ENCODE peak calls at places on chromosomes 7 and 10, in four cellular contexts. One of them, this sample, is unnamed. For H3K27me3, the result is how much of the 10 kb centered on the place peaks cover.

GRCh38 chr7:96675548-96675947 is 34.1 kb downstream of the SEM1 start:
- DNase-seq in H1: no peak
- DNase-seq in HL-60: no peak
- DNase-seq in K562: no peak
- DNase-seq in this sample: no peak

GRCh38 chr10:29588640-29589421 is 45.9 kb downstream of the SVIL start:
- DNase-seq in H1: no peak
- DNase-seq in HL-60: no peak
- DNase-seq in K562: no peak
- DNase-seq in this sample: no peak

GRCh38 chr10:132595850-132596249 is 58.3 kb downstream of the INPP5A start:
- DNase-seq in H1: no peak
- DNase-seq in HL-60: no peak
- DNase-seq in K562: no peak
- DNase-seq in this sample: no peak

GRCh38 chr10:11035318-11035920 is 17.7 kb downstream of the CELF2 start:
- DNase-seq in K562: no peak
- DNase-seq in H1: no peak
- DNase-seq in HL-60: no peak
- DNase-seq in this sample: no peak

GRCh38 chr7:71348751-71349415 is 216.9 kb downstream of the GALNT17 start:
- DNase-seq in K562: no peak
- DNase-seq in HL-60: no peak
- DNase-seq in H1: no peak
- DNase-seq in this sample: no peak

GRCh38 chr7:43700059-43700501 is 29.2 kb downstream of the COA1 start:
- DNase-seq in HL-60: no peak
- DNase-seq in K562: peak
- DNase-seq in H1: no peak
- DNase-seq in this sample: no peak

GRCh38 chr10:3757638-3758490 is 27.1 kb downstream of the KLF6 start:
- DNase-seq in K562: no peak
- DNase-seq in HL-60: no peak
- DNase-seq in H1: no peak
- DNase-seq in this sample: peak

GRCh38 chr7:99447943-99448342 is 9.2 kb downstream of the CPSF4 start:
- DNase-seq in H1: no peak
- DNase-seq in K562: peak
- DNase-seq in HL-60: no peak
- DNase-seq in this sample: no peak

GRCh38 chr10:50846753-50847152 is 38.7 kb downstream of the A1CF start:
- DNase-seq in K562: no peak
- DNase-seq in HL-60: no peak
- DNase-seq in H1: no peak
- DNase-seq in this sample: no peak

GRCh38 chr10:29392376-29393021 is 103.6 kb downstream of the LYZL1 start:
- DNase-seq in HL-60: no peak
- DNase-seq in K562: peak
- DNase-seq in H1: no peak
- DNase-seq in this sample: no peak

GRCh38 chr7:35624299-35625186 is 70.4 kb downstream of the HERPUD2 start:
- DNase-seq in K562: peak
- DNase-seq in HL-60: peak
- DNase-seq in H1: peak
- DNase-seq in this sample: no peak

GRCh38 chr7:12475362-12476063 is 71.8 kb upstream of the VWDE start:
- DNase-seq in HL-60: no peak
- DNase-seq in K562: peak
- DNase-seq in H1: no peak
- DNase-seq in this sample: no peak

GRCh38 chr7:147245274-147245673 is 1128.7 kb downstream of the CNTNAP2 start:
- DNase-seq in H1: peak
- DNase-seq in HL-60: no peak
- DNase-seq in K562: peak
- DNase-seq in this sample: no peak

GRCh38 chr10:51876528-51876927 is 177.1 kb upstream of the CSTF2T start:
- DNase-seq in K562: no peak
- DNase-seq in H1: no peak
- DNase-seq in HL-60: no peak
- DNase-seq in this sample: no peak

GRCh38 chr7:136179154-136179553 is 202.0 kb upstream of the MTPN start:
- DNase-seq in HL-60: no peak
- DNase-seq in K562: no peak
- DNase-seq in H1: no peak
- DNase-seq in this sample: no peak

GRCh38 chr7:130151591-130152269 is 53.5 kb downstream of the TMEM209 start:
- DNase-seq in K562: no peak
- DNase-seq in HL-60: peak
- DNase-seq in H1: no peak
- DNase-seq in this sample: no peak

GRCh38 chr7:101162551-101163280 is 2.7 kb downstream of the VGF start:
- DNase-seq in H1: no peak
- DNase-seq in K562: peak
- DNase-seq in HL-60: peak
- DNase-seq in this sample: no peak
- H3K27me3 ChIP-seq in H1: under half
- H3K27me3 ChIP-seq in K562: under half
- H3K27me3 ChIP-seq in HL-60: under half
- H3K27me3 ChIP-seq in this sample: under half

GRCh38 chr10:21572578-21572977 is 38.5 kb downstream of the MLLT10 start:
- DNase-seq in H1: no peak
- DNase-seq in HL-60: no peak
- DNase-seq in K562: peak
- DNase-seq in this sample: no peak
- TF ChIP-seq GABPA in H1: no peak
- TF ChIP-seq GABPA in HL-60: no peak
- TF ChIP-seq GABPA in K562: no peak
- TF ChIP-seq GABPA in this sample: no peak

GRCh38 chr10:75599875-75600648 is 168.6 kb downstream of the LRMDA start:
- DNase-seq in H1: no peak
- DNase-seq in HL-60: no peak
- DNase-seq in K562: no peak
- DNase-seq in this sample: no peak
- H3K27me3 ChIP-seq in H1: under half
- H3K27me3 ChIP-seq in HL-60: under half
- H3K27me3 ChIP-seq in K562: under half
- H3K27me3 ChIP-seq in this sample: under half

GRCh38 chr7:133360201-133360600 is 107.3 kb downstream of the EXOC4 start:
- DNase-seq in HL-60: no peak
- DNase-seq in H1: no peak
- DNase-seq in K562: no peak
- DNase-seq in this sample: no peak
- TF ChIP-seq GABPA in HL-60: no peak
- TF ChIP-seq GABPA in H1: no peak
- TF ChIP-seq GABPA in K562: no peak
- TF ChIP-seq GABPA in this sample: no peak

GRCh38 chr7:135160098-135160857 is 10.2 kb downstream of the CYREN start:
- DNase-seq in H1: no peak
- DNase-seq in HL-60: no peak
- DNase-seq in K562: peak
- DNase-seq in this sample: no peak
- H3K27me3 ChIP-seq in H1: under half
- H3K27me3 ChIP-seq in HL-60: under half
- H3K27me3 ChIP-seq in K562: under half
- H3K27me3 ChIP-seq in this sample: under half

GRCh38 chr7:27972272-27972671 is 208.3 kb downstream of the JAZF1 start:
- DNase-seq in H1: no peak
- DNase-seq in K562: no peak
- DNase-seq in HL-60: no peak
- DNase-seq in this sample: no peak
- TF ChIP-seq GABPA in H1: no peak
- TF ChIP-seq GABPA in K562: no peak
- TF ChIP-seq GABPA in HL-60: no peak
- TF ChIP-seq GABPA in this sample: no peak

GRCh38 chr7:32089256-32089655 is 19.0 kb upstream of the PDE1C start:
- DNase-seq in H1: no peak
- DNase-seq in HL-60: no peak
- DNase-seq in K562: no peak
- DNase-seq in this sample: no peak
- H3K27me3 ChIP-seq in H1: under half
- H3K27me3 ChIP-seq in HL-60: under half
- H3K27me3 ChIP-seq in K562: under half
- H3K27me3 ChIP-seq in this sample: under half